ENCODE peak calls at places on chromosomes 16 and 17, in five cellular contexts. S is NCI-H69, F is GM10248, H is RWPE1, Q is progenitor cell of endocrine pancreas. I is an unnamed sample.

GRCh38 chr17:10767237-10767636 is 36.7 kb downstream of the TMEM238L start:
- DNase-seq in S (no peak), F (no peak), H (no peak), Q (no peak), I (no peak)

GRCh38 chr16:51167170-51167710 is 16.2 kb upstream of the SALL1 start:
- DNase-seq in S (no peak), F (no peak), H (no peak), Q (no peak), I (no peak)

GRCh38 chr17:64707077-64707591 is 45.0 kb upstream of the SMURF2 start:
- DNase-seq in S (peak; percentile 74), F (no peak), H (peak; percentile 98), Q (no peak), I (peak; percentile 93)

GRCh38 chr16:31485571-31485970 is 2.6 kb downstream of the SLC5A2 start:
- DNase-seq in S (no peak), F (no peak), H (no peak), Q (no peak), I (peak; percentile 76)

GRCh38 chr16:22103371-22103890 is 11.1 kb downstream of the VWA3A start:
- DNase-seq in S (no peak), F (no peak), H (no peak), Q (no peak), I (no peak)

GRCh38 chr16:58462997-58463891 is 36.7 kb upstream of the NDRG4 start:
- DNase-seq in S (peak; percentile 65), F (peak; percentile 43), H (no peak), Q (peak; percentile 22), I (peak; percentile 88)

GRCh38 chr16:51816929-51817328 is 665.9 kb upstream of the SALL1 start:
- DNase-seq in S (no peak), F (no peak), H (no peak), Q (no peak), I (no peak)

GRCh38 chr17:81241648-81242420 is 2.7 kb downstream of the NDUFAF8 start:
- DNase-seq in S (peak; percentile 53), F (peak; percentile 80), H (no peak), Q (peak; percentile 64), I (peak; percentile 94)

GRCh38 chr16:82880361-82880760 is 253.6 kb downstream of the CDH13 start:
- DNase-seq in S (peak; percentile 52), F (no peak), H (no peak), Q (no peak), I (no peak)

GRCh38 chr16:89268585-89268984 is 51.1 kb downstream of the ZNF778 start:
- DNase-seq in S (no peak), F (no peak), H (no peak), Q (no peak), I (no peak)

GRCh38 chr17:61397086-61397842 is 2.4 kb upstream of the TBX2 start:
- DNase-seq in S (peak; percentile 77), F (no peak), H (no peak), Q (no peak), I (peak; percentile 88)

GRCh38 chr16:12649356-12649755 is 154.3 kb downstream of the CPPED1 start:
- DNase-seq in S (no peak), F (no peak), H (no peak), Q (no peak), I (no peak)

GRCh38 chr16:85888405-85889331 is 10.3 kb upstream of the IRF8 start:
- DNase-seq in S (no peak), F (peak; percentile 79), H (peak; percentile 55), Q (no peak), I (no peak)

GRCh38 chr17:80802626-80803450 is 188.8 kb upstream of the CHMP6 start:
- DNase-seq in S (no peak), F (no peak), H (no peak), Q (no peak), I (no peak)

GRCh38 chr17:79192503-79193500 is 118.2 kb downstream of the ENGASE start:
- DNase-seq in S (peak; percentile 43), F (peak; percentile 57), H (peak; percentile 58), Q (peak; percentile 77), I (no peak)

GRCh38 chr17:28398280-28398981 is 7.6 kb downstream of the SLC46A1 start:
- DNase-seq in S (peak; percentile 38), F (no peak), H (no peak), Q (no peak), I (no peak)

GRCh38 chr16:73154063-73154870 is 106.3 kb upstream of the ZFHX3 start:
- DNase-seq in S (no peak), F (no peak), H (no peak), Q (no peak), I (peak; percentile 45)

I was measured in upper lobe of left lung.